ENCODE peak calls at places on chromosomes 13 and 19, in seven cellular contexts. Y is naive thymus-derived CD4-positive, alpha-beta T cell; V is CD8-positive, alpha-beta memory T cell; B is SK-N-SH; X is aorta; E is ovary; S is heart right ventricle. L is an unnamed sample.

GRCh38 chr19:43789029-43789428 is 8.3 kb upstream of the KCNN4 start:
- DNase-seq in Y (no peak), V (no peak), B (no peak), X (no peak), E (no peak), S (no peak), L (no peak)

GRCh38 chr13:34833562-34834182 is 108.4 kb upstream of the NBEA start:
- DNase-seq in Y (no peak), V (no peak), B (no peak), X (no peak), E (no peak), S (no peak), L (no peak)

GRCh38 chr19:16452321-16452720 is 19.4 kb downstream of the EPS15L1 start:
- DNase-seq in Y (no peak), V (no peak), B (no peak), X (no peak), E (no peak), S (no peak), L (no peak)

GRCh38 chr19:6412111-6412999 is 12.3 kb downstream of the KHSRP start:
- DNase-seq in Y (peak; percentile 39), V (peak; percentile 14), B (peak; percentile 78), X (no peak), E (peak; percentile 60), S (no peak), L (peak; percentile 53)

GRCh38 chr13:38686635-38687245 is at the start of gene FREM2:
- DNase-seq in Y (no peak), V (no peak), B (no peak), X (no peak), E (peak; percentile 71), S (no peak), L (no peak)

GRCh38 chr13:32951580-32951979 is 64.6 kb upstream of the KL start:
- DNase-seq in Y (no peak), V (no peak), B (no peak), X (no peak), E (no peak), S (no peak), L (no peak)

GRCh38 chr19:5330307-5330720 is 10.3 kb downstream of the PTPRS start:
- DNase-seq in Y (no peak), V (no peak), B (no peak), X (no peak), E (no peak), S (no peak), L (no peak)

GRCh38 chr19:16258440-16258903 is 60.8 kb downstream of the AP1M1 start:
- DNase-seq in Y (no peak), V (no peak), B (peak; percentile 55), X (peak; percentile 79), E (no peak), S (peak; percentile 91), L (no peak)

GRCh38 chr13:66994498-66995365 is 235.4 kb downstream of the PCDH9 start:
- DNase-seq in Y (no peak), V (no peak), B (no peak), X (no peak), E (no peak), S (no peak), L (no peak)

GRCh38 chr13:60019119-60019993 is 144.4 kb downstream of the DIAPH3 start:
- DNase-seq in Y (no peak), V (no peak), B (no peak), X (no peak), E (no peak), S (no peak), L (no peak)

GRCh38 chr19:13234518-13234917 is 84.3 kb downstream of the IER2 start:
- DNase-seq in Y (peak; percentile 69), V (peak; percentile 38), B (peak; percentile 81), X (peak; percentile 79), E (no peak), S (peak; percentile 18), L (peak; percentile 63)

GRCh38 chr19:3249408-3249807 is 24.9 kb downstream of the CELF5 start:
- DNase-seq in Y (no peak), V (no peak), B (peak; percentile 64), X (no peak), E (no peak), S (no peak), L (no peak)

GRCh38 chr13:110379905-110380341 is 72.8 kb downstream of the COL4A2 start:
- DNase-seq in Y (no peak), V (no peak), B (no peak), X (no peak), E (no peak), S (no peak), L (no peak)

GRCh38 chr19:33819875-33820781 is 23.5 kb downstream of the KCTD15 start:
- DNase-seq in Y (peak; percentile 15), V (peak; percentile 16), B (peak; percentile 36), X (peak; percentile 92), E (peak; percentile 73), S (peak; percentile 86), L (peak; percentile 65)

GRCh38 chr13:97834255-97834654 is 119.2 kb upstream of the IPO5 start:
- DNase-seq in Y (no peak), V (no peak), B (no peak), X (no peak), E (no peak), S (no peak), L (no peak)

GRCh38 chr13:110012102-110012739 is 225.8 kb upstream of the IRS2 start:
- DNase-seq in Y (no peak), V (no peak), B (no peak), X (no peak), E (no peak), S (no peak), L (no peak)

GRCh38 chr13:43014162-43014561 is 9.2 kb upstream of the DNAJC15 start:
- DNase-seq in Y (no peak), V (no peak), B (peak; percentile 47), X (no peak), E (no peak), S (no peak), L (no peak)

GRCh38 chr13:43006893-43007631 is 15.0 kb upstream of the EPSTI1 start:
- DNase-seq in Y (no peak), V (no peak), B (no peak), X (no peak), E (no peak), S (no peak), L (no peak)

GRCh38 chr13:43008591-43008990 is 14.8 kb upstream of the DNAJC15 start:
- DNase-seq in Y (no peak), V (no peak), B (no peak), X (no peak), E (no peak), S (no peak), L (no peak)

GRCh38 chr13:43005460-43006236 is 13.6 kb upstream of the EPSTI1 start:
- DNase-seq in Y (no peak), V (no peak), B (no peak), X (no peak), E (no peak), S (no peak), L (no peak)

GRCh38 chr13:43009506-43009905 is 13.9 kb upstream of the DNAJC15 start:
- DNase-seq in Y (no peak), V (no peak), B (no peak), X (no peak), E (no peak), S (no peak), L (no peak)
- H3K27ac ChIP-seq in Y (no peak overlapping the region), V (no peak overlapping the region), B (no peak overlapping the region), X (no peak overlapping the region), E (no peak overlapping the region), S (no peak overlapping the region), L (no peak overlapping the region)

DNA sequence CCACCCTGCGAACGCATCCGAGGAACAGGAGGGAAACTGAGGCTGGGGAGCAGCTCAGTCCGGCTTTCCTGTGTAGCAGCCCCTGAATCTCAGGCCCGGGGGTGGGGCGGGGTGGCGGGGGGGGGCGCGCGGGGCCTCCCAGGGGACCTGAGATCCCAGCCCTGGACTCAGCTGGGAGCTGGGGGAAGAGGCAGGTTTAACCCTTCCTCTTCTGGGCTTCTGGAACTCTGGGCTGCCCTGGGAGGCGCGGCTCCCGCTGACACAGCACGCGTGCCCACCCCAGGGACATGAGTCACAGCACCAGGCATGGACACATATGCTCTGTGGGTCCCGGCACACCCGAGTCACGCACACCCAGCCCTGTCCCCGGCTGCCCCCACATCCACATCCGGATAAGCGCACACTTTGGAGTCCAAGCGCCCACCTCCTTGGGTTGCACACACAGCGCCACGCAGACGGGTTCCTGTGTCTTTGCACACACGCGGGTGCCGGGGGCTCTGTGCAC is 3.5 kb upstream of the CIRBP start:
- DNase-seq in Y (no peak), V (peak; percentile 38), B (no peak), X (peak; percentile 91), E (peak; percentile 66), S (peak; percentile 63), L (peak; percentile 68)
- H3K4me1 ChIP-seq in Y (peaks cover 47% of the 10 kb centered on the region), V (peaks cover 59% of the 10 kb centered on the region), B (peaks cover 43% of the 10 kb centered on the region), X (no peaks in the 10 kb centered on the region), E (peaks cover 30% of the 10 kb centered on the region), S (peaks cover 70% of the 10 kb centered on the region), L (peaks cover 59% of the 10 kb centered on the region)

DNA sequence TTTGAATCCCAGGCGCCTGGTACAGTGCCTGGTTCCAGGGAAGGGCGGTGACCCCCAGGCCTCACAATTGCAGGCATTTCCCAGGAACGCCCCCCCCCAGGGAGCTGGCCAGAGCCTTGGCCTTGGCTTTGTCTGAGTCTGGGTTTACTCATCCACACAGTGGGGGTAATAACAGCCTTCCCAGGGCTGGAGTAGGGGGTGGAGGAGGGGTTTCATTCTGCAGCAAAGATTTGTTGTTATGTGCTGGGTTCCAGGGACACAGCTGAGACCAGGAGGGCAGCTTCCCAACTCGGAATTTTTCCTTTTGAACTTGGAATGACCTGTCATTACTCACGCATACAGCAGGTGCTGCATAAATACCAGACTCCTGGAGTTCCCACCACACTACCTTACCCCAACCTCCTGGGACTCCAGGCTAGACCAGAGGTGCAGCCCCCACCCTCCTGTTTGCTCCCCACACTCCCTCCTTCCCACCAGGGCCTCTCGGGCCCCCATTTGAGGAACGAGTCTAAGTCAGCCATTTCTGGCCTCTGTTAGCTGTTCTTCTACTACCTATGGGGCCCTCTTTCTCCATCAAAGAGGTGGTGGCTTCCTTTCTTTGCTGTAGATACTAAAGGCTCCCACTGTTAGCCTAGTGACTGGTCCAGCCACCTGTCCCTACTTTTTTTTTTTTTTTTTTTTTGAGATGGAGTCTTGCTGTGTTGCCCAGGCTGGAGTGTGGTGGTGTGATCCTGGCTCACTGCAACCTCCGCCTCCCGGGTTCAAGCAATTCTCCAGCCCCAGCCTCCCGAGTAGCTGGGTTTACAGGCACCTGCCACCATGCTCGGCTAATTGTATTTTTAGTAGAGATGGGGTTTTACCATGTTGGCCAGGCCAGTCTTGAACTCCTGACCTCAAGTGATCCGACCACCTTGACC is 1.6 kb upstream of the ADAMTS10 start:
- DNase-seq in Y (peak; percentile 21), V (no peak), B (no peak), X (peak; percentile 90), E (peak; percentile 68), S (peak; percentile 58), L (peak; percentile 19)
- H3K27ac ChIP-seq in Y (peak overlapping the region; percentile 42), V (no peak overlapping the region), B (no peak overlapping the region), X (no peak overlapping the region), E (no peak overlapping the region), S (no peak overlapping the region), L (no peak overlapping the region)

GRCh38 chr13:95298169-95298940 is 2.9 kb downstream of the ABCC4 start:
- DNase-seq in Y (no peak), V (no peak), B (no peak), X (no peak), E (no peak), S (no peak), L (no peak)

GRCh38 chr13:95300625-95301134 is 571 bp downstream of the ABCC4 start:
- DNase-seq in Y (no peak), V (peak; percentile 24), B (peak; percentile 75), X (peak; percentile 63), E (peak; percentile 71), S (peak; percentile 41), L (no peak)

GRCh38 chr13:95301947-95302386 is 716 bp upstream of the ABCC4 start:
- DNase-seq in Y (peak; percentile 2), V (no peak), B (peak; percentile 79), X (no peak), E (no peak), S (no peak), L (no peak)

GRCh38 chr13:95298971-95299627 is 2.2 kb downstream of the ABCC4 start:
- DNase-seq in Y (no peak), V (no peak), B (no peak), X (no peak), E (no peak), S (no peak), L (no peak)

GRCh38 chr13:95301135-95301946 is at the start of gene ABCC4:
- DNase-seq in Y (peak; percentile 46), V (peak; percentile 12), B (peak; percentile 91), X (peak; percentile 73), E (peak; percentile 65), S (peak; percentile 57), L (peak; percentile 50)
- H3K4me1 ChIP-seq in Y (no peaks in the 10 kb centered on the region), V (peaks cover 13% of the 10 kb centered on the region), B (no peaks in the 10 kb centered on the region), X (no peaks in the 10 kb centered on the region), E (no peaks in the 10 kb centered on the region), S (peaks cover 33% of the 10 kb centered on the region), L (peaks cover 14% of the 10 kb centered on the region)